ENCODE peak calls at places on chromosomes 2 and 18, in six cellular contexts. N, P, S, I, Y and E are unnamed samples.

GRCh38 chr2:220779918-220780317 is 792.2 kb downstream of the EPHA4 start:
- DNase-seq in N (peak), P (peak), S (no peak), I (no peak), Y (peak), E (peak)

GRCh38 chr2:128495996-128496547 is 177.4 kb upstream of the HS6ST1 start:
- DNase-seq in N (no peak), P (no peak), S (no peak), I (peak), Y (no peak), E (no peak)

GRCh38 chr2:2324565-2325101 is 6.4 kb downstream of the MYT1L start:
- DNase-seq in N (no peak), P (no peak), S (peak), I (no peak), Y (no peak), E (no peak)

GRCh38 chr2:45771251-45771650 is 119.8 kb downstream of the PRKCE start:
- DNase-seq in N (no peak), P (no peak), S (no peak), I (no peak), Y (no peak), E (no peak)

GRCh38 chr2:188129677-188130076 is 162.0 kb upstream of the GULP1 start:
- DNase-seq in N (no peak), P (no peak), S (no peak), I (no peak), Y (no peak), E (no peak)

GRCh38 chr18:55387139-55387984 is 200.6 kb downstream of the TCF4 start:
- DNase-seq in N (no peak), P (no peak), S (no peak), I (no peak), Y (no peak), E (no peak)

GRCh38 chr2:219453691-219454131 is 19.1 kb downstream of the SPEG start:
- DNase-seq in N (peak), P (peak), S (no peak), I (no peak), Y (no peak), E (peak)

GRCh38 chr2:168346725-168347477 is 99.5 kb upstream of the STK39 start:
- DNase-seq in N (peak), P (peak), S (peak), I (peak), Y (peak), E (peak)

GRCh38 chr2:101401316-101401660 is 14.0 kb upstream of the CREG2 start:
- DNase-seq in N (no peak), P (no peak), S (no peak), I (no peak), Y (no peak), E (no peak)

GRCh38 chr18:48879008-48879431 is 71.7 kb downstream of the SMAD7 start:
- DNase-seq in N (no peak), P (no peak), S (no peak), I (no peak), Y (no peak), E (no peak)

GRCh38 chr2:3628800-3629199 is 29.2 kb upstream of the ALLC start:
- DNase-seq in N (no peak), P (no peak), S (no peak), I (peak), Y (no peak), E (no peak)

GRCh38 chr2:129741165-129741564 is 238.3 kb upstream of the RAB6C start:
- DNase-seq in N (no peak), P (no peak), S (no peak), I (no peak), Y (no peak), E (no peak)

GRCh38 chr2:166126014-166126639 is 1.7 kb downstream of the SCN1A start:
- DNase-seq in N (no peak), P (no peak), S (no peak), I (no peak), Y (no peak), E (no peak)

GRCh38 chr2:73890301-73891092 is 2.3 kb upstream of the ACTG2 start:
- DNase-seq in N (no peak), P (no peak), S (no peak), I (peak), Y (no peak), E (no peak)

GRCh38 chr2:98730851-98731708 is at the start of gene MGAT4A:
- DNase-seq in N (peak), P (no peak), S (peak), I (peak), Y (no peak), E (no peak)

GRCh38 chr2:88170472-88170892 is 336 bp downstream of the THNSL2 start:
- DNase-seq in N (no peak), P (peak), S (peak), I (no peak), Y (no peak), E (no peak)

GRCh38 chr18:70121842-70122241 is 83.6 kb downstream of the RTTN start:
- DNase-seq in N (no peak), P (no peak), S (no peak), I (no peak), Y (no peak), E (no peak)

GRCh38 chr2:240561325-240561971 is 1.3 kb downstream of the DUSP28 start:
- DNase-seq in N (no peak), P (no peak), S (no peak), I (peak), Y (no peak), E (no peak)

GRCh38 chr2:196660264-196660663 is 20.7 kb downstream of the CCDC150 start:
- DNase-seq in N (peak), P (no peak), S (no peak), I (no peak), Y (peak), E (peak)

GRCh38 chr18:34783485-34783884 is 73.4 kb downstream of the DTNA start:
- DNase-seq in N (no peak), P (no peak), S (no peak), I (no peak), Y (no peak), E (no peak)

GRCh38 chr2:107810734-107811133 is 16.0 kb upstream of the RGPD4 start:
- DNase-seq in N (no peak), P (no peak), S (no peak), I (no peak), Y (no peak), E (no peak)

GRCh38 chr18:48227206-48227605 is 182.0 kb downstream of the ZBTB7C start:
- DNase-seq in N (no peak), P (no peak), S (no peak), I (no peak), Y (no peak), E (no peak)

GRCh38 chr2:71672011-71672639 is 218.8 kb downstream of the DYSF start:
- DNase-seq in N (no peak), P (no peak), S (no peak), I (peak), Y (no peak), E (no peak)

GRCh38 chr2:13550832-13551231 is 834.1 kb downstream of the TRIB2 start:
- DNase-seq in N (no peak), P (no peak), S (no peak), I (no peak), Y (no peak), E (no peak)

GRCh38 chr2:238947920-238948710 is 100.2 kb downstream of the TWIST2 start:
- DNase-seq in N (peak), P (no peak), S (no peak), I (peak), Y (peak), E (peak)

GRCh38 chr2:172216348-172216933 is 113.7 kb upstream of the DLX2 start:
- DNase-seq in N (no peak), P (no peak), S (no peak), I (no peak), Y (no peak), E (no peak)

GRCh38 chr2:96315005-96315399 is 9.7 kb upstream of the SNRNP200 start:
- DNase-seq in N (no peak), P (no peak), S (no peak), I (no peak), Y (no peak), E (no peak)